ENCODE peak calls at places on chromosome 3, in six cellular contexts. O is AG09319, C is HL-60, B is Panc1, E is A172, R is DMS53. Q is an unnamed sample.

GRCh38 chr3:132448211-132448961 is 31.1 kb downstream of the DNAJC13 start:
- DNase-seq in E (no peak), O (no peak), B (no peak), C (no peak), R (no peak), Q (peak; percentile 13)

GRCh38 chr3:125280966-125281365 is 68.4 kb upstream of the SLC12A8 start:
- DNase-seq in R (peak; percentile 1), E (peak; percentile 22), O (peak; percentile 19), B (no peak), C (no peak), Q (no peak)

GRCh38 chr3:14435175-14436011 is 33.0 kb downstream of the SLC6A6 start:
- DNase-seq in B (no peak), C (no peak), E (peak; percentile 50), R (no peak), O (no peak), Q (no peak)

GRCh38 chr3:9070961-9071360 is 107.7 kb upstream of the RAD18 start:
- DNase-seq in E (no peak), B (no peak), C (no peak), O (no peak), R (no peak), Q (no peak)

GRCh38 chr3:72134989-72135451 is 350.1 kb upstream of the PROK2 start:
- DNase-seq in B (no peak), R (no peak), C (no peak), O (no peak), E (no peak), Q (no peak)

GRCh38 chr3:4492240-4493007 is 724 bp upstream of the ITPR1 start:
- DNase-seq in O (no peak), R (peak; percentile 64), E (peak; percentile 54), C (no peak), B (no peak), Q (peak; percentile 70)

GRCh38 chr3:170815340-170815739 is 54.7 kb downstream of the RPL22L1 start:
- DNase-seq in B (no peak), E (peak; percentile 66), C (no peak), R (peak; percentile 80), O (no peak), Q (peak; percentile 43)

GRCh38 chr3:189712906-189713483 is 81.8 kb downstream of the TP63 start:
- DNase-seq in O (no peak), E (no peak), R (peak; percentile 87), C (no peak), B (peak; percentile 57), Q (no peak)

GRCh38 chr3:155382396-155383042 is 89.0 kb upstream of the STRIT1 start:
- DNase-seq in C (no peak), O (peak; percentile 39), E (peak; percentile 76), R (peak; percentile 80), B (peak; percentile 27), Q (peak; percentile 89)

GRCh38 chr3:183455064-183455463 is 26.6 kb upstream of the MCF2L2 start:
- DNase-seq in O (no peak), E (peak; percentile 80), B (peak; percentile 53), R (no peak), C (no peak), Q (no peak)

GRCh38 chr3:71144525-71145253 is 438.8 kb downstream of the FOXP1 start:
- DNase-seq in R (no peak), C (no peak), E (no peak), O (no peak), B (no peak), Q (no peak)

GRCh38 chr3:123258811-123259420 is 57.2 kb downstream of the SEC22A start:
- DNase-seq in E (peak; percentile 68), C (no peak), B (peak; percentile 24), O (peak; percentile 25), R (peak; percentile 72), Q (no peak)

GRCh38 chr3:32180151-32180850 is 58.2 kb upstream of the CMTM8 start:
- DNase-seq in C (no peak), O (no peak), B (no peak), R (peak; percentile 1), E (no peak), Q (no peak)

GRCh38 chr3:37668431-37668830 is 193.2 kb upstream of the CTDSPL start:
- DNase-seq in O (no peak), B (no peak), E (no peak), R (no peak), C (no peak), Q (no peak)

GRCh38 chr3:127848131-127849129 is 26.1 kb upstream of the MGLL start:
- DNase-seq in E (no peak), B (no peak), O (no peak), C (no peak), R (no peak), Q (no peak)

GRCh38 chr3:42804831-42805821 is 836 bp upstream of the HIGD1A start:
- DNase-seq in R (peak; percentile 60), C (no peak), O (no peak), B (no peak), E (no peak), Q (no peak)

Q was measured in left colon.